ENCODE peak calls at places on chromosome 21, in eight cellular contexts. L is activated naive CD8-positive, alpha-beta T cell treated with anti-CD3 and anti-CD28 coated beads, Interleukin-2, amount 10 ng/mL, durations not matched to agents 7 days and 5 days; U is lower lobe of right lung; X is CD8-positive, alpha-beta T cell; W is psoas muscle; I is activated naive CD4-positive, alpha-beta T cell treated with anti-CD3 and anti-CD28 coated beads, Interleukin-2, amount 50 U/mL, for 72 hours; M is body of pancreas; Z is lung. F is an unnamed sample.

GRCh38 chr21:37398697-37399096 is 32.1 kb downstream of the DYRK1A start:
- ATAC-seq in L (peak), U (no peak), X (peak), W (no peak), I (peak), M (no peak), Z (no peak), F (no peak)

GRCh38 chr21:30340714-30341573 is 3.5 kb upstream of the KRTAP27-1 start:
- ATAC-seq in L (no peak), U (no peak), X (no peak), W (no peak), I (no peak), M (peak), Z (peak), F (no peak)

GRCh38 chr21:15472108-15472507 is 257.7 kb upstream of the USP25 start:
- ATAC-seq in L (no peak), U (no peak), X (no peak), W (peak), I (no peak), M (no peak), Z (no peak), F (no peak)

GRCh38 chr21:36701912-36702621 is 3.2 kb downstream of the SIM2 start:
- ATAC-seq in L (no peak), U (no peak), X (no peak), W (no peak), I (no peak), M (no peak), Z (no peak), F (no peak)

GRCh38 chr21:45801989-45802388 is 158.5 kb downstream of the PCBP3 start:
- ATAC-seq in L (no peak), U (no peak), X (no peak), W (no peak), I (no peak), M (no peak), Z (no peak), F (no peak)

GRCh38 chr21:41133896-41134522 is 34.0 kb upstream of the BACE2 start:
- ATAC-seq in L (no peak), U (no peak), X (no peak), W (peak), I (no peak), M (no peak), Z (no peak), F (peak)

GRCh38 chr21:38937844-38938243 is 132.1 kb downstream of the ETS2 start:
- ATAC-seq in L (peak), U (peak), X (no peak), W (no peak), I (peak), M (no peak), Z (no peak), F (no peak)

GRCh38 chr21:42525228-42525604 is 11.6 kb downstream of the SLC37A1 start:
- ATAC-seq in L (no peak), U (peak), X (no peak), W (peak), I (no peak), M (peak), Z (peak), F (peak)

GRCh38 chr21:31618696-31619430 is 40.6 kb upstream of the SOD1 start:
- ATAC-seq in L (no peak), U (no peak), X (no peak), W (no peak), I (no peak), M (no peak), Z (no peak), F (no peak)